ENCODE peak calls at places on chromosomes 3 and 15, in seven cellular contexts. M is fibroblast of lung, R is AG09319, C is ovary, U is activated B cell treated with CpG ODN at 0.5 μM for 24 hours, H is heart right ventricle, W is HFF-Myc. L is an unnamed sample.
A peak's percentile ranks its signal among the peaks of the same experiment; 100 is the strongest.

GRCh38 chr15:93121994-93122910 is 33.2 kb upstream of the RGMA start:
- DNase-seq in M (no peak), W (no peak), C (no peak), H (no peak), R (no peak), U (no peak), L (no peak)

GRCh38 chr3:17810759-17811158 is 68.3 kb upstream of the TBC1D5 start:
- DNase-seq in R (peak; percentile 1), M (no peak), U (no peak), W (no peak), H (no peak), C (no peak), L (peak; percentile 40)

GRCh38 chr3:195178124-195178910 is 92.6 kb downstream of the XXYLT1 start:
- DNase-seq in U (no peak), H (peak; percentile 65), W (no peak), C (no peak), M (no peak), R (no peak), L (no peak)

GRCh38 chr15:35514759-35515158 is 31.2 kb downstream of the DPH6 start:
- DNase-seq in W (no peak), C (no peak), R (no peak), H (no peak), U (no peak), M (no peak), L (peak; percentile 15)

GRCh38 chr15:52727825-52728224 is 48.6 kb upstream of the ATOSA start:
- DNase-seq in C (no peak), U (no peak), H (no peak), R (no peak), W (peak; percentile 58), M (no peak), L (no peak)

GRCh38 chr3:123582315-123582714 is 2.5 kb downstream of the HACD2 start:
- DNase-seq in U (no peak), R (no peak), H (no peak), C (no peak), W (no peak), M (no peak), L (no peak)

GRCh38 chr3:186432189-186432588 is 70.2 kb upstream of the DGKG start:
- DNase-seq in M (peak; percentile 15), U (no peak), C (no peak), H (no peak), R (no peak), W (no peak), L (no peak)

GRCh38 chr3:70849911-70850699 is 537.7 kb upstream of the MDFIC2 start:
- DNase-seq in C (peak; percentile 28), M (peak; percentile 91), H (peak; percentile 47), R (no peak), W (peak; percentile 89), U (no peak), L (peak; percentile 90)

GRCh38 chr15:25510146-25510545 is 71.3 kb upstream of the UBE3A start:
- DNase-seq in H (no peak), U (no peak), M (no peak), W (no peak), R (no peak), C (no peak), L (no peak)

GRCh38 chr15:46456431-46456830 is 821.6 kb downstream of the SQOR start:
- DNase-seq in W (no peak), C (no peak), H (no peak), U (no peak), M (no peak), R (no peak), L (no peak)

GRCh38 chr15:67136802-67137201 is 71.4 kb downstream of the SMAD3 start:
- DNase-seq in C (no peak), U (no peak), H (no peak), R (no peak), M (no peak), W (no peak), L (no peak)

GRCh38 chr15:67133738-67134576 is 68.6 kb downstream of the SMAD3 start:
- DNase-seq in M (no peak), C (no peak), H (peak; percentile 51), U (no peak), W (no peak), R (no peak), L (peak; percentile 79)

GRCh38 chr15:67134577-67135492 is 69.4 kb downstream of the SMAD3 start:
- DNase-seq in W (no peak), R (no peak), U (no peak), H (no peak), M (no peak), C (no peak), L (no peak)

GRCh38 chr15:67137319-67137718 is 71.9 kb downstream of the SMAD3 start:
- DNase-seq in H (no peak), W (no peak), M (no peak), U (no peak), R (no peak), C (no peak), L (no peak)

GRCh38 chr15:67135494-67135893 is 70.1 kb downstream of the SMAD3 start:
- DNase-seq in M (peak; percentile 96), C (no peak), U (no peak), R (peak; percentile 75), W (no peak), H (no peak), L (peak; percentile 66)
- TF ChIP-seq CTCF in M (peak; percentile 60), C (no peak), U (no peak), R (peak; percentile 37), W (no peak), H (no peak), L (peak; percentile 16)

GRCh38 chr3:169604568-169604967 is 58.9 kb downstream of the MECOM start:
- DNase-seq in C (no peak), W (no peak), M (peak; percentile 26), H (no peak), U (no peak), R (no peak), L (no peak)
- TF ChIP-seq CTCF in C (no peak), W (peak; percentile 15), M (peak; percentile 29), H (peak; percentile 8), U (no peak), R (peak; percentile 9), L (no peak)

GRCh38 chr3:2099028-2099671 is 484 bp downstream of the CNTN4 start:
- DNase-seq in W (no peak), R (no peak), C (peak; percentile 10), U (no peak), H (no peak), M (no peak), L (no peak)

GRCh38 chr3:2097641-2098191 is 950 bp upstream of the CNTN4 start:
- DNase-seq in U (no peak), C (no peak), H (no peak), R (no peak), M (peak; percentile 21), W (no peak), L (no peak)

GRCh38 chr3:2099779-2100191 is 1.1 kb downstream of the CNTN4 start:
- DNase-seq in M (no peak), U (no peak), H (no peak), W (no peak), C (no peak), R (no peak), L (no peak)

GRCh38 chr3:2096196-2096595 is 2.5 kb upstream of the CNTN4 start:
- DNase-seq in U (no peak), M (no peak), W (no peak), H (no peak), C (no peak), R (no peak), L (no peak)

GRCh38 chr3:2098398-2099027 is at the start of gene CNTN4:
- DNase-seq in W (no peak), H (peak; percentile 42), U (no peak), C (peak; percentile 33), M (no peak), R (no peak), L (no peak)
- TF ChIP-seq CTCF in W (no peak), H (no peak), U (no peak), C (no peak), M (no peak), R (no peak), L (no peak)

GRCh38 chr3:30320392-30320791 is 286.0 kb upstream of the TGFBR2 start:
- DNase-seq in U (no peak), R (no peak), M (no peak), H (no peak), W (no peak), C (no peak), L (no peak)

GRCh38 chr3:30318110-30318509 is 288.3 kb upstream of the TGFBR2 start:
- DNase-seq in C (no peak), M (no peak), R (no peak), H (no peak), U (no peak), W (no peak), L (no peak)

GRCh38 chr3:30321065-30321464 is 285.3 kb upstream of the TGFBR2 start:
- DNase-seq in C (no peak), W (no peak), M (no peak), R (no peak), U (no peak), H (no peak), L (no peak)

GRCh38 chr3:30315452-30315851 is 290.9 kb upstream of the TGFBR2 start:
- DNase-seq in W (no peak), U (no peak), H (no peak), R (no peak), C (no peak), M (no peak), L (no peak)

DNA sequence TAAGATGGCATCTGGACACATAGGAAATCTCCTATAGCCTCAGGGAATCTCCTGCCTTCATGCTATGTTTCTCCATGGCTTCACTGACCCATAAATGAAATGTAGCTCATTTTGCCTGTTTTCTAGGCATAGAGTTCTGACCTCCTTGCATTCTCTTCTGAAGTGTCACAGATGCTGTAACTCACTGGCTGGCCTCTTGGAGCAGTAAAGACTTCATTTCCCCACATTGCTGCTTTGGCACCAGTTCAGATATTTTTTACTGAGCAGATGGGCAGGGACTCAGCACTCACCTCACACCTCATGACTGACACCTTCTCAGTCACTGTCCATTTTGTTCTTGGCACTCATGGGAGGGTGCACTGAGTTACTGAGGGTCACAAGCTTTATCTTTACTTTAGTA is 286.7 kb upstream of the TGFBR2 start:
- DNase-seq in M (peak; percentile 62), H (peak; percentile 14), C (no peak), R (no peak), W (peak; percentile 64), U (no peak), L (peak; percentile 52)
- TF ChIP-seq CTCF in M (peak; percentile 57), H (peak; percentile 48), C (no peak), R (peak; percentile 38), W (peak; percentile 58), U (peak; percentile 46), L (peak; percentile 48)

GRCh38 chr15:83178387-83178786 is 29.2 kb downstream of the HDGFL3 start:
- DNase-seq in W (no peak), M (no peak), C (no peak), H (no peak), U (no peak), R (no peak), L (no peak)
- TF ChIP-seq CTCF in W (no peak), M (no peak), C (no peak), H (no peak), U (no peak), R (no peak), L (no peak)

L was measured in astrocyte of the spinal cord.